ENCODE peak calls at places on chromosomes 11 and 22, in four cellular contexts. K is Karpas-422, Y is brain pericyte, X is T-helper 1 cell. C is an unnamed sample.

GRCh38 chr22:37686002-37686982 is at the start of gene NOL12:
- DNase-seq in K (peak), Y (peak), X (peak), C (peak)

GRCh38 chr11:130761560-130762220 is 154.6 kb downstream of the SNX19 start:
- DNase-seq in K (no peak), Y (no peak), X (no peak), C (no peak)

GRCh38 chr11:76735218-76735480 is 48.0 kb upstream of the TSKU start:
- DNase-seq in K (peak), Y (no peak), X (no peak), C (no peak)

GRCh38 chr22:39219071-39220050 is 25.4 kb downstream of the PDGFB start:
- DNase-seq in K (peak), Y (no peak), X (no peak), C (no peak)

GRCh38 chr11:111170761-111171379 is 74.7 kb upstream of the POU2AF2 start:
- DNase-seq in K (no peak), Y (no peak), X (no peak), C (no peak)

GRCh38 chr22:30868663-30869385 is 99.8 kb downstream of the MORC2 start:
- DNase-seq in K (no peak), Y (peak), X (no peak), C (no peak)

GRCh38 chr11:39732002-39732401 is 1727.5 kb downstream of the LRRC4C start:
- DNase-seq in K (no peak), Y (no peak), X (no peak), C (no peak)

GRCh38 chr11:113549061-113549460 is 73.9 kb upstream of the DRD2 start:
- DNase-seq in K (no peak), Y (no peak), X (no peak), C (no peak)

GRCh38 chr22:25054943-25055511 is 102.5 kb downstream of the KIAA1671 start:
- DNase-seq in K (no peak), Y (no peak), X (no peak), C (no peak)

GRCh38 chr22:40396882-40397281 is 26.5 kb downstream of the SGSM3 start:
- DNase-seq in K (no peak), Y (peak), X (no peak), C (peak)

GRCh38 chr11:125923012-125923579 is 18.8 kb downstream of the DDX25 start:
- DNase-seq in K (peak), Y (no peak), X (no peak), C (no peak)

GRCh38 chr11:85867751-85868150 is 12.6 kb downstream of the CCDC83 start:
- DNase-seq in K (no peak), Y (no peak), X (no peak), C (no peak)

GRCh38 chr11:62715150-62716130 is 8.0 kb downstream of the GNG3 start:
- DNase-seq in K (no peak), Y (no peak), X (no peak), C (no peak)

GRCh38 chr11:116733959-116734517 is 38.7 kb downstream of the BUD13 start:
- DNase-seq in K (no peak), Y (no peak), X (no peak), C (no peak)

GRCh38 chr22:48370508-48371325 is 1457.0 kb downstream of the BRD1 start:
- DNase-seq in K (no peak), Y (no peak), X (no peak), C (no peak)

GRCh38 chr11:30984827-30985226 is 384.7 kb downstream of the DCDC1 start:
- DNase-seq in K (no peak), Y (no peak), X (no peak), C (no peak)

GRCh38 chr22:27139935-27140493 is 482.6 kb downstream of the MIAT start:
- DNase-seq in K (no peak), Y (peak), X (no peak), C (no peak)

GRCh38 chr22:45468872-45469572 is 33.7 kb upstream of the FBLN1 start:
- DNase-seq in K (no peak), Y (no peak), X (no peak), C (no peak)

C was measured in SK-N-MC.